ENCODE peak calls at places on chromosomes 13 and 19, in six cellular contexts. E, T, Y, A, G and Z are unnamed samples.

GRCh38 chr13:45101327-45102018 is 18.8 kb upstream of the GTF2F2 start:
- DNase-seq in A (no peak), E (no peak), T (no peak), Y (no peak), G (no peak), Z (no peak)

GRCh38 chr13:29099781-29100406 is 279.8 kb downstream of the MTUS2 start:
- DNase-seq in E (no peak), T (no peak), A (no peak), Y (no peak), G (no peak), Z (no peak)

GRCh38 chr13:25958983-25959382 is 92.8 kb downstream of the SHISA2 start:
- DNase-seq in T (no peak), E (no peak), G (no peak), Y (no peak), A (no peak), Z (no peak)

GRCh38 chr13:89602655-89603054 is 1744.8 kb upstream of the MIR17HG start:
- DNase-seq in E (no peak), G (no peak), Y (no peak), T (no peak), A (no peak), Z (no peak)

GRCh38 chr19:1252818-1253513 is 4.6 kb downstream of the MIDN start:
- DNase-seq in G (peak; percentile 88), E (peak; percentile 96), Y (peak; percentile 94), T (peak; percentile 65), A (peak; percentile 91), Z (peak; percentile 60)

GRCh38 chr13:28415994-28416411 is 78.9 kb downstream of the FLT1 start:
- DNase-seq in G (no peak), A (no peak), Y (no peak), E (no peak), T (no peak), Z (no peak)

GRCh38 chr13:19759669-19760068 is 23.1 kb downstream of the PSPC1 start:
- DNase-seq in T (no peak), E (no peak), A (no peak), G (no peak), Y (peak; percentile 25), Z (no peak)

GRCh38 chr19:5393088-5393487 is 52.5 kb upstream of the PTPRS start:
- DNase-seq in A (no peak), Y (no peak), G (no peak), T (no peak), E (no peak), Z (no peak)

GRCh38 chr13:110716235-110716505 is 2.7 kb downstream of the ING1 start:
- DNase-seq in Y (peak; percentile 17), E (peak; percentile 78), T (no peak), A (peak; percentile 13), G (no peak), Z (no peak)

GRCh38 chr19:50932018-50932689 is 20.7 kb downstream of the KLK5 start:
- DNase-seq in T (no peak), E (no peak), G (no peak), A (no peak), Y (peak; percentile 97), Z (no peak)

GRCh38 chr19:29485293-29485692 is 40.5 kb upstream of the VSTM2B start:
- DNase-seq in T (peak; percentile 38), E (peak; percentile 33), G (peak; percentile 9), Y (no peak), A (no peak), Z (no peak)

GRCh38 chr19:46629546-46630025 is 4.7 kb upstream of the PTGIR start:
- DNase-seq in A (no peak), Y (no peak), T (no peak), E (peak; percentile 83), G (no peak), Z (no peak)

GRCh38 chr13:76129305-76130040 is 493.3 kb downstream of the LMO7 start:
- DNase-seq in T (no peak), A (no peak), Y (no peak), G (no peak), E (no peak), Z (no peak)

GRCh38 chr13:20297181-20297580 is 65.1 kb upstream of the GJB6 start:
- DNase-seq in G (no peak), E (no peak), Y (no peak), T (no peak), A (no peak), Z (no peak)

GRCh38 chr13:42348576-42348975 is 76.6 kb downstream of the AKAP11 start:
- DNase-seq in E (no peak), Y (no peak), A (no peak), T (no peak), G (no peak), Z (no peak)

GRCh38 chr13:98487522-98487921 is 89.4 kb downstream of the STK24 start:
- DNase-seq in T (peak; percentile 18), Y (no peak), G (no peak), A (no peak), E (no peak), Z (no peak)

GRCh38 chr13:66958611-66959010 is 271.5 kb downstream of the PCDH9 start:
- DNase-seq in G (no peak), E (no peak), A (no peak), T (no peak), Y (no peak), Z (no peak)

GRCh38 chr13:47147784-47148062 is 250.9 kb upstream of the HTR2A start:
- DNase-seq in A (no peak), E (no peak), G (no peak), Y (no peak), T (no peak), Z (no peak)

GRCh38 chr13:28476919-28477708 is 17.8 kb downstream of the FLT1 start:
- DNase-seq in Y (no peak), E (no peak), A (no peak), T (no peak), G (no peak), Z (no peak)

GRCh38 chr19:31408460-31409124 is 59.4 kb upstream of the TSHZ3 start:
- DNase-seq in Y (no peak), T (no peak), E (no peak), G (peak; percentile 33), A (peak; percentile 19), Z (no peak)

GRCh38 chr13:66329988-66330429 is 900.1 kb downstream of the PCDH9 start:
- DNase-seq in T (no peak), Y (no peak), A (no peak), E (no peak), G (no peak), Z (no peak)

GRCh38 chr13:41905600-41906254 is 55.2 kb downstream of the VWA8 start:
- DNase-seq in Y (no peak), T (no peak), E (no peak), A (peak; percentile 52), G (no peak), Z (no peak)

GRCh38 chr13:107812013-107812412 is 403.3 kb downstream of the LIG4 start:
- DNase-seq in E (no peak), Y (no peak), A (no peak), T (no peak), G (no peak), Z (no peak)

GRCh38 chr13:48547663-48548092 is 14.8 kb upstream of the RCBTB2 start:
- DNase-seq in Y (no peak), T (no peak), E (no peak), G (no peak), A (no peak), Z (no peak)

GRCh38 chr13:48555441-48555840 is 22.6 kb upstream of the RCBTB2 start:
- DNase-seq in T (no peak), E (no peak), Y (no peak), A (no peak), G (no peak), Z (no peak)

GRCh38 chr13:48545608-48546007 is 12.7 kb upstream of the RCBTB2 start:
- DNase-seq in A (no peak), G (no peak), T (no peak), E (no peak), Y (no peak), Z (no peak)

GRCh38 chr13:48551329-48551728 is 18.4 kb upstream of the RCBTB2 start:
- DNase-seq in Y (no peak), A (no peak), G (no peak), T (no peak), E (no peak), Z (no peak)
- H3K9me3 ChIP-seq in Y (peaks cover 13% of the 10 kb centered on the region), A (peaks cover 8% of the 10 kb centered on the region), G (peaks cover 33% of the 10 kb centered on the region), T (peaks cover 18% of the 10 kb centered on the region), E (peaks cover 20% of the 10 kb centered on the region), Z (peaks cover 2% of the 10 kb centered on the region)

DNA sequence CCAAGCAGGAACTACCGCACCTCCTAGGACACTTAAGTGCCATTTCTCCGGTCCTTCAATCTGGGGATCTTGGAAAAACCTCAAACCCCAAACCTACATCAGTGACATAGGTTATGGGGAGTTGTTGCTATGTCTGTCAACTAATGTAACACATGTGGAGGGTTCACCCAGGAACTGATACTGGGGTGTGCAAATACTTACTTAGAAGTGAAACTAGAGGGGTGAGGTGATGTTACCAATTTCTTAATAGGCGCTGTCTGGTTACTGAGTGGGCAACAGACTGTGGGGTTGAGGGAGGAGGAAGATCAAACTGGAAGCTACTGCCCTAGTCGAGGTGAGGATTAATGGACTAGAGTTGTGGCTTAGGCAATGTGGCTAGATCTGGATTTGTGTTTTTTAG is 1.9 kb downstream of the ZNF586 start:
- DNase-seq in Y (no peak), G (no peak), A (no peak), E (no peak), T (no peak), Z (no peak)
- H3K9me3 ChIP-seq in Y (peaks cover 26% of the 10 kb centered on the region), G (peaks cover 28% of the 10 kb centered on the region), A (peaks cover 95% of the 10 kb centered on the region), E (peaks cover 99% of the 10 kb centered on the region), T (no peaks in the 10 kb centered on the region), Z (peaks cover 18% of the 10 kb centered on the region)

DNA sequence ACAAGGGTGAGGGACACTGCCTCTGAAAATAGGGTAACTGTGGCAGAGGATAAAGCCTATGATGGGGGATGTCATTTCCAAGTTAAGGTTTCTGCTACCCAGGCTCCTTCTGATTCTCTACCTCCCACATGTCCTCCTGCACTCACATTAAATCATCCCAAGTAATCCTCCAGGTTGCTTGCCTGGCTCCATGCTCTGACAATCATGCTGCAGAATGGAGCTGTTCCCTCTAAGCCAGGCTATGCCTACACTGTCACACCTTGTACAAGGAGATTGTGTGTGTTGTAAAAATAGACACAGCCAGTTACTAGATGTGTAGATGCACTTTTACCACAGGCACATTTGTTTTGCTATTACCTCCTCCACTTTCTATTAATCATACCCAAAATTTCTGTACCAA is 8.0 kb downstream of the ZNF416 start:
- DNase-seq in G (no peak), A (no peak), E (no peak), T (peak; percentile 2), Y (no peak), Z (no peak)
- H3K9me3 ChIP-seq in G (peaks cover 100% of the 10 kb centered on the region), A (peaks cover 100% of the 10 kb centered on the region), E (peaks cover 100% of the 10 kb centered on the region), T (peaks cover 100% of the 10 kb centered on the region), Y (peaks cover 68% of the 10 kb centered on the region), Z (peaks cover 59% of the 10 kb centered on the region)

DNA sequence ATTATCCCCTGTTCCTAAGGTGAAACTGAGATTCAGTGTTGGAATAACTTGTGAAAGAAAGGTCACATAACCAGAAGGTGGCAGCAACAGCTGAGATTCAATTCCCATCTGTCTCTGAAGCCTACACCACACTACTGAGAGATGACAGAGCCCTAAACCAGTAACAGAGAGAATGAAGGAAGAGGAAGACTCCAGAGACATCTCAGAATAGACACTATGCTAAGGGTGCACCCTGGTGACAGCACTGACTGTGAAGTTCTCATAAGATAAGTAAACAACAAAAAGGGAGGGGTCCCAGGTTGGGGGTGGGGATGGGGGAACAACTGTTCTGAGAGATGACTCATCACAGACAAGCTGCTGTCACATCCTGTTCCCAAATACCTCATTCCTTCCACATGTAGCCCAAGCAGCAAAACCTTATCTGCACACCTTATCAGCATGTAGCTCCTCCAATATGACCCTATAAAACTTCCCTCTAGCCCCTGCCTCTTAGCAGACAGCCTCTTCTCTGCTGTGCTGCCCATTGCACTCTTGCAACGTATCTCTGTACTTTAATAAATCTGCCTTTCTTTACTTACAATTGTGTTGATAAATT is 46.5 kb downstream of the UTP14C start:
- DNase-seq in G (no peak), A (no peak), T (no peak), E (no peak), Y (no peak), Z (no peak)
- H3K9me3 ChIP-seq in G (peaks cover 29% of the 10 kb centered on the region), A (peaks cover 19% of the 10 kb centered on the region), T (peaks cover 77% of the 10 kb centered on the region), E (peaks cover 24% of the 10 kb centered on the region), Y (peaks cover 7% of the 10 kb centered on the region), Z (peaks cover 3% of the 10 kb centered on the region)